ENCODE peak calls at places on chromosomes 5 and 9, in four cellular contexts. F is H1, N is mesendoderm, P is H9. C is an unnamed sample.

GRCh38 chr5:122498163-122498562 is 186.1 kb downstream of the SNCAIP start:
- DNase-seq in F (no peak), N (peak; percentile 87), P (peak; percentile 76), C (peak; percentile 32)

GRCh38 chr9:5146241-5146640 is 39.2 kb downstream of the INSL6 start:
- DNase-seq in F (no peak), N (no peak), P (no peak), C (no peak)

GRCh38 chr5:109830955-109831502 is 141.3 kb downstream of the MAN2A1 start:
- DNase-seq in F (no peak), N (no peak), P (no peak), C (peak; percentile 76)

GRCh38 chr9:79329861-79330260 is 241.9 kb upstream of the TLE4 start:
- DNase-seq in F (no peak), N (no peak), P (no peak), C (no peak)

GRCh38 chr5:143843461-143843860 is 31.5 kb downstream of the HMHB1 start:
- DNase-seq in F (no peak), N (no peak), P (no peak), C (no peak)

GRCh38 chr9:16321461-16322119 is 548.9 kb downstream of the BNC2 start:
- DNase-seq in F (no peak), N (no peak), P (peak; percentile 17), C (peak; percentile 61)

GRCh38 chr5:14861123-14861757 is 10.3 kb downstream of the ANKH start:
- DNase-seq in F (no peak), N (no peak), P (no peak), C (no peak)

GRCh38 chr9:36023260-36024048 is 13.3 kb upstream of the RECK start:
- DNase-seq in F (peak; percentile 83), N (peak; percentile 83), P (peak; percentile 79), C (peak; percentile 78)

GRCh38 chr5:146051678-146052077 is 53.7 kb downstream of the PLAC8L1 start:
- DNase-seq in F (no peak), N (peak; percentile 29), P (no peak), C (peak; percentile 85)

GRCh38 chr9:4832786-4833579 is 40.2 kb downstream of the RCL1 start:
- DNase-seq in F (no peak), N (peak; percentile 23), P (no peak), C (peak; percentile 100)

DNA sequence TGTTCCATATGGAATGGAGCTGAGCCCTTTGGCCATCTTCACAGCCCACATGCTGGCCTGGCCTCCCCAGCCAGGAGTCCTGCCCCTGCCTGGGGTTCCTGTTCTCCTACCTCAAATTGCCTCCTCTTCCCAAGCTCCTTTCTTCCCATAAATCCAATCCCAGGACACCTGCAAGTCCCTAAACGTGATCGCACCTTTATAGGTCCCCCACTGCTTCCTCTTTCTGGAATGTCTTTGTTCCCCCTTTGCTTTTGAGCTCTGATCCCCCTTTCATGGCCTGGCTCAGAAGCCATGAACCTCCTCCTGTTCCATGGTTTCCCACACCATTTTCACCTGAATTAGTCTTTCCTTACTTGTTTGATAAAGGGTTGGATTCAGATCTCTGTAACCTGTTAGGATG is 68.5 kb downstream of the TRPC7 start:
- DNase-seq in F (no peak), N (no peak), P (no peak), C (no peak)
- H4K5ac ChIP-seq in F (no peak overlapping the region), N (no peak overlapping the region), P (no peak overlapping the region), C (no peak overlapping the region)

GRCh38 chr5:53425598-53426516 is 54.6 kb upstream of the FST start:
- DNase-seq in F (peak; percentile 82), N (peak; percentile 93), P (peak; percentile 64), C (no peak)

GRCh38 chr5:53427965-53428364 is 52.5 kb upstream of the FST start:
- DNase-seq in F (no peak), N (no peak), P (no peak), C (no peak)

GRCh38 chr5:53426517-53426839 is 54.0 kb upstream of the FST start:
- DNase-seq in F (no peak), N (no peak), P (no peak), C (no peak)

GRCh38 chr5:53424691-53425597 is 55.5 kb upstream of the FST start:
- DNase-seq in F (no peak), N (peak; percentile 53), P (no peak), C (no peak)

DNA sequence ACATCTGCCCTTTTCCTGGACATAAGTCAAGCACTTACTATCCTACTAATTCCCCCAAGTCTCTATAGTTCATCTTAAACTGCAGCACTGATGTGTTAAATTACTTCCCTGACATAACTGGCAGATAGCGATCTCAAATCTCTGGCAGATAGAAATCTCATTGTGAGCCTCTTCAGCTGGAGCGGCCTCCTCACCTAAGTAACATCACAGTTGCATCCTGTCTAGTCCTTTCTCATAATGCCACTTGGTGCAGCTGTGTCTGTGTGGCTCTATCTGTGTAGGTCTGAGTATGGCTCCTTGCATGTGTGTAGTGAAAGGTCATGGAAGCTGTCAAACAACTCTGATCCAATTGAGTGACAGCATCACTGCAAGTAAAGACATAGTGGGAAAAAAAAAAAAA is 53.6 kb upstream of the FST start:
- DNase-seq in F (no peak), N (peak; percentile 66), P (no peak), C (no peak)
- H4K5ac ChIP-seq in F (no peak overlapping the region), N (no peak overlapping the region), P (no peak overlapping the region), C (peak overlapping the region; percentile 80)

GRCh38 chr9:129835128-129835859 is at the start of the genes C9orf78 and USP20:
- DNase-seq in F (peak; percentile 96), N (peak; percentile 98), P (peak; percentile 96), C (peak; percentile 91)
- H4K5ac ChIP-seq in F (no peak within 1 kb of the TSS), N (no peak within 1 kb of the TSS), P (no peak within 1 kb of the TSS), C (peak within 1 kb of the TSS; percentile 72)

GRCh38 chr5:100860407-100860806 is 42.7 kb downstream of the ST8SIA4 start:
- DNase-seq in F (no peak), N (no peak), P (no peak), C (no peak)

GRCh38 chr5:100858987-100859545 is 44.0 kb downstream of the ST8SIA4 start:
- DNase-seq in F (no peak), N (no peak), P (no peak), C (no peak)

GRCh38 chr5:100863736-100864135 is 39.3 kb downstream of the ST8SIA4 start:
- DNase-seq in F (no peak), N (no peak), P (no peak), C (no peak)

GRCh38 chr5:100864931-100865330 is 38.2 kb downstream of the ST8SIA4 start:
- DNase-seq in F (no peak), N (no peak), P (no peak), C (no peak)

GRCh38 chr5:100861148-100861547 is 41.9 kb downstream of the ST8SIA4 start:
- DNase-seq in F (no peak), N (no peak), P (no peak), C (no peak)
- H4K5ac ChIP-seq in F (no peak overlapping the region), N (no peak overlapping the region), P (no peak overlapping the region), C (no peak overlapping the region)

GRCh38 chr5:78482948-78483347 is 122.5 kb downstream of the SCAMP1 start:
- DNase-seq in F (no peak), N (no peak), P (no peak), C (no peak)
- H4K5ac ChIP-seq in F (no peak overlapping the region), N (no peak overlapping the region), P (no peak overlapping the region), C (no peak overlapping the region)

DNA sequence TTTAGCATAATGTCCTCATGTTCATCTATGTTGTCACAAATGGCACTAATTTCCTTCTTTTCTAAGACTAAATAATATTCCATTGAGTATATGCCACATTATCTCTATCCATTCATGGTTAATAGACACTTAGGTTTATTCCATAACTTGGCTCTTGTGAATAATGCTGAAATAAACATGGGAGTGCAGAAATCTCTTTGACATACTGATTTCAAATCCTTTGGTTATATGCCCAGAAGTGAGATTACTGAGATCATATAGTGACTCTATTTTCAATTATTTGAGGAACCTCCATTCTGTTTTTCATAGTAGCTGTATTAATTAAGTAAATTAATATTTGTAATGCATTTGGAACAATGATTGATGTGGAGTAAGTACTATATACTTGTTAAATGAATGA is 13.0 kb downstream of the SMIM3 start:
- DNase-seq in F (no peak), N (no peak), P (no peak), C (peak; percentile 52)
- H4K5ac ChIP-seq in F (no peak overlapping the region), N (no peak overlapping the region), P (no peak overlapping the region), C (peak overlapping the region; percentile 58)